ENCODE peak calls at places on chromosome 2, in eight cellular contexts. A is CD8-positive, alpha-beta T cell; G is uterus; Z is A549; Q is upper lobe of right lung; U is SK-N-SH; H is cardiac muscle cell; D is hepatocyte. X is an unnamed sample.

GRCh38 chr2:191325651-191326365 is 80.6 kb downstream of the MYO1B start:
- DNase-seq in H (no peak), Z (no peak), U (no peak), D (no peak), A (no peak), Q (no peak), G (no peak), X (no peak)

GRCh38 chr2:25168256-25169072 is at the start of gene POMC:
- DNase-seq in Q (peak; percentile 70), A (peak; percentile 70), U (peak; percentile 82), G (no peak), D (peak; percentile 58), Z (peak; percentile 24), H (peak; percentile 44), X (peak; percentile 35)

GRCh38 chr2:51995293-51995692 is 963.4 kb upstream of the NRXN1 start:
- DNase-seq in H (peak; percentile 81), Q (no peak), A (no peak), D (no peak), G (no peak), U (no peak), Z (no peak), X (no peak)

GRCh38 chr2:127648321-127648720 is 2.4 kb downstream of the GPR17 start:
- DNase-seq in U (no peak), Q (no peak), H (no peak), D (no peak), G (no peak), Z (no peak), A (no peak), X (no peak)

GRCh38 chr2:241739651-241740050 is 5.2 kb downstream of the D2HGDH start:
- DNase-seq in A (no peak), Q (no peak), G (no peak), Z (no peak), D (no peak), H (peak; percentile 33), U (no peak), X (no peak)

GRCh38 chr2:158953926-158954763 is 14.3 kb upstream of the TANC1 start:
- DNase-seq in G (peak; percentile 96), Z (peak; percentile 87), H (peak; percentile 97), Q (peak; percentile 77), A (no peak), U (peak; percentile 70), D (peak; percentile 91), X (no peak)

GRCh38 chr2:192035731-192036442 is 158.8 kb downstream of the TMEFF2 start:
- DNase-seq in D (no peak), H (peak; percentile 33), G (no peak), A (no peak), U (no peak), Z (no peak), Q (no peak), X (no peak)

GRCh38 chr2:98730053-98730850 is 680 bp downstream of the MGAT4A start:
- DNase-seq in H (no peak), A (peak; percentile 78), D (peak; percentile 55), G (peak; percentile 49), Z (peak; percentile 10), Q (peak; percentile 72), U (peak; percentile 73), X (peak; percentile 44)

GRCh38 chr2:87996570-87996969 is 19.8 kb downstream of the RNU2-63P start:
- DNase-seq in Q (no peak), D (peak; percentile 1), U (no peak), Z (no peak), A (no peak), H (peak; percentile 42), G (no peak), X (no peak)

GRCh38 chr2:223548194-223548593 is 54.0 kb downstream of the SCG2 start:
- DNase-seq in Z (no peak), H (no peak), Q (no peak), G (no peak), D (no peak), U (no peak), A (no peak), X (no peak)

GRCh38 chr2:32495139-32495538 is 132.7 kb upstream of the TTC27 start:
- DNase-seq in Z (no peak), Q (no peak), H (no peak), A (no peak), U (no peak), G (no peak), D (no peak), X (no peak)

GRCh38 chr2:128756372-128756730 is 437.7 kb upstream of the HS6ST1 start:
- DNase-seq in Z (no peak), H (peak; percentile 34), D (no peak), A (no peak), U (no peak), Q (no peak), G (no peak), X (no peak)

GRCh38 chr2:197168705-197169104 is 141.9 kb downstream of the ANKRD44 start:
- DNase-seq in G (peak; percentile 52), A (peak; percentile 75), H (peak; percentile 82), U (peak; percentile 70), Q (no peak), Z (peak; percentile 75), D (peak; percentile 75), X (peak; percentile 73)

GRCh38 chr2:8477511-8478132 is 204.2 kb upstream of the ID2 start:
- DNase-seq in D (no peak), A (no peak), U (no peak), G (no peak), Q (no peak), H (no peak), Z (no peak), X (no peak)

GRCh38 chr2:154557906-154558305 is 140.6 kb upstream of the KCNJ3 start:
- DNase-seq in D (no peak), Q (no peak), Z (no peak), G (no peak), U (no peak), H (no peak), A (no peak), X (no peak)

GRCh38 chr2:121309801-121310200 is 24.8 kb upstream of the TFCP2L1 start:
- DNase-seq in G (no peak), D (no peak), U (peak; percentile 36), Z (peak; percentile 27), A (no peak), Q (no peak), H (no peak), X (no peak)

GRCh38 chr2:237190958-237191692 is 105.4 kb downstream of the COPS8 start:
- DNase-seq in Q (no peak), Z (no peak), H (no peak), D (no peak), U (no peak), G (no peak), A (no peak), X (no peak)

GRCh38 chr2:3290655-3291054 is 87.0 kb downstream of the EIPR1 start:
- DNase-seq in H (no peak), D (no peak), A (no peak), Q (no peak), Z (no peak), G (no peak), U (peak; percentile 85), X (no peak)

GRCh38 chr2:127701651-127702394 is 526 bp downstream of the SFT2D3 start:
- DNase-seq in G (peak; percentile 56), H (peak; percentile 80), Q (peak; percentile 92), A (peak; percentile 87), D (peak; percentile 91), U (peak; percentile 87), Z (peak; percentile 82), X (peak; percentile 83)

GRCh38 chr2:218149098-218149497 is 17.7 kb downstream of the CXCR1 start:
- DNase-seq in G (no peak), Q (no peak), Z (no peak), H (no peak), U (no peak), D (no peak), A (no peak), X (no peak)

GRCh38 chr2:108412995-108413726 is 35.4 kb downstream of the SULT1C4 start:
- DNase-seq in Z (peak; percentile 82), H (peak; percentile 90), D (peak; percentile 39), U (peak; percentile 7), G (no peak), A (no peak), Q (no peak), X (no peak)

GRCh38 chr2:118604346-118604745 is 243.1 kb downstream of the EN1 start:
- DNase-seq in Z (no peak), U (no peak), H (no peak), Q (no peak), A (no peak), D (peak; percentile 27), G (no peak), X (no peak)
- H3K4me3 ChIP-seq in Z (no peak overlapping the region), U (no peak overlapping the region), H (no peak overlapping the region), Q (no peak overlapping the region), A (no peak overlapping the region), D (no peak overlapping the region), G (no peak overlapping the region), X (no peak overlapping the region)

DNA sequence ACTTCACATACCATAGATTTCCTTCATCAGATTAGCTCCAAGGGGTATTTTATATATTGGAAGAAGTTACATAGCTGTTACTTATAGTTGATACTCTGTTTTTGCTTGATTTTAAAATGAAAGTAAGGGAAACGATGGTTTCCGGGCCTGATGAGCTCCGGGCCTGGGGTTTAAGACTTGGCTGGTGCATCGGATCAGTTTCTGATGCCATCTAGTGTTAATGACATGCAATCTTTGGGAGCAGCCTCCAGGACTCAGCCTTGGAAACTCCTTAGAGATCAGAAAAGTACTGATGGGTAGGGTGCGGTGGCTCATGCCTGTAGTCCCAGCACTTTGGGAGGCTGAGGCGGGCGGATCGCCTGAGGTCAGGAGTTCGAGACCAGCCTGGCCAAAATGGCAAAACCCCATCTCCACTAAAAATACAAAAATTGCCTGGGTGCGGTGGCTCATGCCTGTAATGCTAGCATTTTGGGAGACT is 47.1 kb upstream of the CNOT11 start:
- DNase-seq in Z (peak; percentile 93), A (peak; percentile 53), G (peak; percentile 45), Q (no peak), U (peak; percentile 76), H (peak; percentile 87), D (peak; percentile 80), X (peak; percentile 65)
- TF ChIP-seq CTCF in Z (peak; percentile 70), A (peak; percentile 26), G (peak; percentile 40), Q (peak; percentile 61), U (peak; percentile 72), H (peak; percentile 57), D (peak; percentile 69), X (peak; percentile 63)

DNA sequence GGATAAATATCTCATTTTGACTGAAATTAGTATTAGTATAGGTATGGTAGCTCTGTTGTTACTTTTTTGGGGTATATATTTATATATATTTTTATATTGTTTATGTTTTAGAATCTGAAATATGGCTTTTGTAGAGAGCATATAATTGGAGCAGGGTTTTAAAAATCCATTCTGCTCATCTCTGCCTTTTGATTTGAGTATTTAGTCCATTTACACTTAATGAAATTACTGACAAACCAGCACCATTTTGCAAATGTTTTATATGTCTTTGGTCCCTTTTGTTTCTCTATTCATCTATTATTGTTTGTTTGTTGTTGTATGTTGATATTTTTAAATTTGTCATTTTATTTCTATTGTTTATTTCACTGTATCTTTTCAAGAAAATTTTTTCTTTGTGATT is 30.7 kb downstream of the PTPN4 start:
- DNase-seq in G (no peak), H (no peak), Q (no peak), A (no peak), Z (no peak), D (no peak), U (no peak), X (no peak)
- H3K9me3 ChIP-seq in G (peaks cover 23% of the 10 kb centered on the region), H (no peaks in the 10 kb centered on the region), Q (peaks cover 14% of the 10 kb centered on the region), A (peaks cover 4% of the 10 kb centered on the region), Z (peaks cover 18% of the 10 kb centered on the region), D (peaks cover 15% of the 10 kb centered on the region), U (peaks cover 11% of the 10 kb centered on the region), X (peaks cover 15% of the 10 kb centered on the region)

DNA sequence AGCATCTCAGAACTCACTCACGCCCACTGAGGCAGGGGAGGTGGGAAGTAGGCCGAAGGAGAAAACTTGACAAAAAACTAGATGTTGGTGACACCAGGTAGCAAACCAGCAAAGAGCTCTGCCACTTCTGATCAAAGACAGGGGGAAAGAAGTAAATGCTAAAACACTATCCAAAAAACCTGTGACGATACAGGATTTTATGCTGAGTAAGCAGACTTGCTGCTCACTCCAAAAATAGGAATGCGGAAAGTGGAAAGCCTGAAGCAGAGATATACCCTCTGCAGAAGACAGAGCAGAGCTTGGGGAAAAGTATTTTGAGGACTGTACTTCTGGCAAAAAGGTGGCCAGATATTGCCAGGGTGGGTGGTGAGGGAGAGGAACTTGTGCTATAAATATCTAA is 73.3 kb upstream of the YPEL5 start:
- DNase-seq in A (no peak), D (no peak), Q (no peak), U (no peak), G (no peak), H (no peak), Z (no peak), X (no peak)
- H3K4me3 ChIP-seq in A (no peak overlapping the region), D (no peak overlapping the region), Q (no peak overlapping the region), U (no peak overlapping the region), G (no peak overlapping the region), H (no peak overlapping the region), Z (no peak overlapping the region), X (no peak overlapping the region)

X was measured in WERI-Rb-1.